ENCODE peak calls at places on chromosomes 6 and 20, in six cellular contexts. One of them, this sample, is unnamed.

GRCh38 chr6:151096255-151096612 is 143.5 kb upstream of the AKAP12 start:
- DNase-seq in amniotic stem cell: no peak
- DNase-seq in stimulated activated CD8-positive, alpha-beta memory T cell treated with anti-CD3 and anti-CD28 coated beads, Interleukin-2, amount 100 ng/mL, for 48 hours: no peak
- DNase-seq in HCEC 1CT: no peak
- DNase-seq in NCI-H2081: no peak
- DNase-seq in GM19239: no peak
- DNase-seq in this sample: no peak

GRCh38 chr20:38237381-38237780 is 23.2 kb downstream of the KIAA1755 start:
- DNase-seq in amniotic stem cell: no peak
- DNase-seq in stimulated activated CD8-positive, alpha-beta memory T cell treated with anti-CD3 and anti-CD28 coated beads, Interleukin-2, amount 100 ng/mL, for 48 hours: no peak
- DNase-seq in HCEC 1CT: no peak
- DNase-seq in NCI-H2081: no peak
- DNase-seq in GM19239: no peak
- DNase-seq in this sample: no peak

GRCh38 chr20:26208296-26209091 is 511.8 kb upstream of the ZNF337 start:
- DNase-seq in amniotic stem cell: no peak
- DNase-seq in stimulated activated CD8-positive, alpha-beta memory T cell treated with anti-CD3 and anti-CD28 coated beads, Interleukin-2, amount 100 ng/mL, for 48 hours: no peak
- DNase-seq in HCEC 1CT: no peak
- DNase-seq in NCI-H2081: no peak
- DNase-seq in GM19239: no peak
- DNase-seq in this sample: peak

GRCh38 chr6:48733581-48733980 is 622.6 kb upstream of the PTCHD4 start:
- DNase-seq in amniotic stem cell: no peak
- DNase-seq in stimulated activated CD8-positive, alpha-beta memory T cell treated with anti-CD3 and anti-CD28 coated beads, Interleukin-2, amount 100 ng/mL, for 48 hours: no peak
- DNase-seq in HCEC 1CT: peak
- DNase-seq in NCI-H2081: no peak
- DNase-seq in GM19239: no peak
- DNase-seq in this sample: no peak

GRCh38 chr20:10596726-10597125 is 77.1 kb downstream of the JAG1 start:
- DNase-seq in amniotic stem cell: peak
- DNase-seq in stimulated activated CD8-positive, alpha-beta memory T cell treated with anti-CD3 and anti-CD28 coated beads, Interleukin-2, amount 100 ng/mL, for 48 hours: no peak
- DNase-seq in HCEC 1CT: peak
- DNase-seq in NCI-H2081: no peak
- DNase-seq in GM19239: no peak
- DNase-seq in this sample: peak

GRCh38 chr6:41175084-41175483 is 12.2 kb upstream of the TREM2 start:
- DNase-seq in amniotic stem cell: no peak
- DNase-seq in stimulated activated CD8-positive, alpha-beta memory T cell treated with anti-CD3 and anti-CD28 coated beads, Interleukin-2, amount 100 ng/mL, for 48 hours: no peak
- DNase-seq in HCEC 1CT: no peak
- DNase-seq in NCI-H2081: no peak
- DNase-seq in GM19239: no peak
- DNase-seq in this sample: no peak

GRCh38 chr20:44650777-44651493 is 564 bp downstream of the ADA start:
- DNase-seq in amniotic stem cell: no peak
- DNase-seq in stimulated activated CD8-positive, alpha-beta memory T cell treated with anti-CD3 and anti-CD28 coated beads, Interleukin-2, amount 100 ng/mL, for 48 hours: no peak
- DNase-seq in HCEC 1CT: no peak
- DNase-seq in NCI-H2081: no peak
- DNase-seq in GM19239: no peak
- DNase-seq in this sample: no peak

GRCh38 chr20:19348582-19348981 is 136.1 kb downstream of the SLC24A3 start:
- DNase-seq in amniotic stem cell: no peak
- DNase-seq in stimulated activated CD8-positive, alpha-beta memory T cell treated with anti-CD3 and anti-CD28 coated beads, Interleukin-2, amount 100 ng/mL, for 48 hours: no peak
- DNase-seq in HCEC 1CT: no peak
- DNase-seq in NCI-H2081: no peak
- DNase-seq in GM19239: no peak
- DNase-seq in this sample: no peak

GRCh38 chr20:45067558-45067957 is 33.4 kb downstream of the KCNS1 start:
- DNase-seq in amniotic stem cell: no peak
- DNase-seq in stimulated activated CD8-positive, alpha-beta memory T cell treated with anti-CD3 and anti-CD28 coated beads, Interleukin-2, amount 100 ng/mL, for 48 hours: no peak
- DNase-seq in HCEC 1CT: peak
- DNase-seq in NCI-H2081: no peak
- DNase-seq in GM19239: no peak
- DNase-seq in this sample: no peak

GRCh38 chr6:142683688-142684087 is 261.3 kb downstream of the HIVEP2 start:
- DNase-seq in amniotic stem cell: no peak
- DNase-seq in stimulated activated CD8-positive, alpha-beta memory T cell treated with anti-CD3 and anti-CD28 coated beads, Interleukin-2, amount 100 ng/mL, for 48 hours: no peak
- DNase-seq in HCEC 1CT: no peak
- DNase-seq in NCI-H2081: no peak
- DNase-seq in GM19239: no peak
- DNase-seq in this sample: no peak

GRCh38 chr20:38939686-38940085 is 13.5 kb downstream of the FAM83D start:
- DNase-seq in amniotic stem cell: no peak
- DNase-seq in stimulated activated CD8-positive, alpha-beta memory T cell treated with anti-CD3 and anti-CD28 coated beads, Interleukin-2, amount 100 ng/mL, for 48 hours: no peak
- DNase-seq in HCEC 1CT: no peak
- DNase-seq in NCI-H2081: no peak
- DNase-seq in GM19239: no peak
- DNase-seq in this sample: peak

GRCh38 chr20:5596401-5597193 is 153.6 kb upstream of the SHLD1 start:
- DNase-seq in amniotic stem cell: no peak
- DNase-seq in stimulated activated CD8-positive, alpha-beta memory T cell treated with anti-CD3 and anti-CD28 coated beads, Interleukin-2, amount 100 ng/mL, for 48 hours: no peak
- DNase-seq in HCEC 1CT: no peak
- DNase-seq in NCI-H2081: no peak
- DNase-seq in GM19239: no peak
- DNase-seq in this sample: no peak

GRCh38 chr6:137133136-137133535 is 40.3 kb downstream of the IL22RA2 start:
- DNase-seq in amniotic stem cell: no peak
- DNase-seq in stimulated activated CD8-positive, alpha-beta memory T cell treated with anti-CD3 and anti-CD28 coated beads, Interleukin-2, amount 100 ng/mL, for 48 hours: no peak
- DNase-seq in HCEC 1CT: no peak
- DNase-seq in NCI-H2081: no peak
- DNase-seq in GM19239: no peak
- DNase-seq in this sample: no peak

GRCh38 chr6:24374612-24375011 is 16.8 kb upstream of the DCDC2 start:
- DNase-seq in amniotic stem cell: no peak
- DNase-seq in stimulated activated CD8-positive, alpha-beta memory T cell treated with anti-CD3 and anti-CD28 coated beads, Interleukin-2, amount 100 ng/mL, for 48 hours: no peak
- DNase-seq in HCEC 1CT: no peak
- DNase-seq in NCI-H2081: no peak
- DNase-seq in GM19239: no peak
- DNase-seq in this sample: no peak

GRCh38 chr6:153215242-153215641 is 84.2 kb upstream of the RGS17 start:
- DNase-seq in amniotic stem cell: no peak
- DNase-seq in stimulated activated CD8-positive, alpha-beta memory T cell treated with anti-CD3 and anti-CD28 coated beads, Interleukin-2, amount 100 ng/mL, for 48 hours: no peak
- DNase-seq in HCEC 1CT: peak
- DNase-seq in NCI-H2081: no peak
- DNase-seq in GM19239: no peak
- DNase-seq in this sample: peak

GRCh38 chr20:45218133-45218532 is 3.0 kb upstream of the SEMG2 start:
- DNase-seq in amniotic stem cell: no peak
- DNase-seq in stimulated activated CD8-positive, alpha-beta memory T cell treated with anti-CD3 and anti-CD28 coated beads, Interleukin-2, amount 100 ng/mL, for 48 hours: no peak
- DNase-seq in HCEC 1CT: no peak
- DNase-seq in NCI-H2081: no peak
- DNase-seq in GM19239: no peak
- DNase-seq in this sample: no peak

GRCh38 chr6:21294144-21294543 is 299.4 kb upstream of the SOX4 start:
- DNase-seq in amniotic stem cell: no peak
- DNase-seq in stimulated activated CD8-positive, alpha-beta memory T cell treated with anti-CD3 and anti-CD28 coated beads, Interleukin-2, amount 100 ng/mL, for 48 hours: no peak
- DNase-seq in HCEC 1CT: no peak
- DNase-seq in NCI-H2081: no peak
- DNase-seq in GM19239: no peak
- DNase-seq in this sample: no peak

GRCh38 chr6:31321820-31322219 is 35.2 kb downstream of the HLA-B start:
- DNase-seq in amniotic stem cell: no peak
- DNase-seq in stimulated activated CD8-positive, alpha-beta memory T cell treated with anti-CD3 and anti-CD28 coated beads, Interleukin-2, amount 100 ng/mL, for 48 hours: no peak
- DNase-seq in HCEC 1CT: no peak
- DNase-seq in NCI-H2081: no peak
- DNase-seq in GM19239: no peak
- DNase-seq in this sample: no peak

GRCh38 chr6:14635195-14635594 is 517.6 kb downstream of the CD83 start:
- DNase-seq in amniotic stem cell: no peak
- DNase-seq in stimulated activated CD8-positive, alpha-beta memory T cell treated with anti-CD3 and anti-CD28 coated beads, Interleukin-2, amount 100 ng/mL, for 48 hours: no peak
- DNase-seq in HCEC 1CT: no peak
- DNase-seq in NCI-H2081: no peak
- DNase-seq in GM19239: peak
- DNase-seq in this sample: no peak

GRCh38 chr6:33696538-33697518 is 14.7 kb downstream of the UQCC2 start:
- DNase-seq in amniotic stem cell: no peak
- DNase-seq in stimulated activated CD8-positive, alpha-beta memory T cell treated with anti-CD3 and anti-CD28 coated beads, Interleukin-2, amount 100 ng/mL, for 48 hours: no peak
- DNase-seq in HCEC 1CT: peak
- DNase-seq in NCI-H2081: peak
- DNase-seq in GM19239: peak
- DNase-seq in this sample: peak

GRCh38 chr20:59611286-59611685 is 6.9 kb downstream of the PHACTR3 start:
- DNase-seq in amniotic stem cell: no peak
- DNase-seq in stimulated activated CD8-positive, alpha-beta memory T cell treated with anti-CD3 and anti-CD28 coated beads, Interleukin-2, amount 100 ng/mL, for 48 hours: no peak
- DNase-seq in HCEC 1CT: no peak
- DNase-seq in NCI-H2081: no peak
- DNase-seq in GM19239: no peak
- DNase-seq in this sample: no peak

GRCh38 chr20:47492284-47492683 is 9.4 kb upstream of the NCOA3 start:
- DNase-seq in amniotic stem cell: no peak
- DNase-seq in stimulated activated CD8-positive, alpha-beta memory T cell treated with anti-CD3 and anti-CD28 coated beads, Interleukin-2, amount 100 ng/mL, for 48 hours: no peak
- DNase-seq in HCEC 1CT: no peak
- DNase-seq in NCI-H2081: no peak
- DNase-seq in GM19239: no peak
- DNase-seq in this sample: no peak

GRCh38 chr20:53929399-53929798 is 141.0 kb downstream of the BCAS1 start:
- DNase-seq in amniotic stem cell: no peak
- DNase-seq in stimulated activated CD8-positive, alpha-beta memory T cell treated with anti-CD3 and anti-CD28 coated beads, Interleukin-2, amount 100 ng/mL, for 48 hours: no peak
- DNase-seq in HCEC 1CT: no peak
- DNase-seq in NCI-H2081: no peak
- DNase-seq in GM19239: no peak
- DNase-seq in this sample: no peak

GRCh38 chr6:32954983-32955802 is 2.3 kb upstream of the HLA-DMA start:
- DNase-seq in amniotic stem cell: no peak
- DNase-seq in stimulated activated CD8-positive, alpha-beta memory T cell treated with anti-CD3 and anti-CD28 coated beads, Interleukin-2, amount 100 ng/mL, for 48 hours: no peak
- DNase-seq in HCEC 1CT: no peak
- DNase-seq in NCI-H2081: no peak
- DNase-seq in GM19239: no peak
- DNase-seq in this sample: peak